ENCODE peak calls at places on chromosomes 2 and 18, in seven cellular contexts. F is sigmoid colon, U is glutamatergic neuron, M is fibroblast of pulmonary artery, D is foreskin fibroblast, V is mammary epithelial cell, B is GM20000. C is an unnamed sample.

GRCh38 chr2:235026649-235027557 is 75.1 kb downstream of the SH3BP4 start:
- DNase-seq in F (peak), U (no peak), M (peak), D (peak), V (peak), B (no peak), C (no peak)

GRCh38 chr2:25453199-25453903 is 111.6 kb upstream of the DNMT3A start:
- DNase-seq in F (no peak), U (no peak), M (no peak), D (peak), V (no peak), B (peak), C (no peak)

GRCh38 chr2:132607407-132607806 is 62.6 kb downstream of the LYPD1 start:
- DNase-seq in F (no peak), U (no peak), M (no peak), D (no peak), V (no peak), B (no peak), C (no peak)

GRCh38 chr2:149903626-149904025 is 316.1 kb upstream of the MMADHC start:
- DNase-seq in F (no peak), U (no peak), M (peak), D (no peak), V (no peak), B (no peak), C (no peak)

GRCh38 chr2:45836316-45836715 is 184.8 kb downstream of the PRKCE start:
- DNase-seq in F (no peak), U (no peak), M (no peak), D (no peak), V (no peak), B (peak), C (no peak)

GRCh38 chr2:216539791-216540241 is 41.2 kb downstream of the RPL37A start:
- DNase-seq in F (no peak), U (no peak), M (no peak), D (peak), V (peak), B (peak), C (no peak)

GRCh38 chr2:40113272-40113671 is 334.2 kb upstream of the THUMPD2 start:
- DNase-seq in F (no peak), U (no peak), M (no peak), D (peak), V (no peak), B (no peak), C (no peak)

GRCh38 chr2:25566094-25566493 is 107.3 kb downstream of the DTNB start:
- DNase-seq in F (no peak), U (no peak), M (no peak), D (no peak), V (no peak), B (no peak), C (no peak)

GRCh38 chr2:147760984-147761383 is 83.8 kb upstream of the ACVR2A start:
- DNase-seq in F (no peak), U (no peak), M (no peak), D (no peak), V (no peak), B (no peak), C (no peak)

GRCh38 chr18:66792466-66792865 is 188.6 kb upstream of the CDH19 start:
- DNase-seq in F (no peak), U (no peak), M (peak), D (no peak), V (peak), B (no peak), C (no peak)

GRCh38 chr2:235054497-235054896 is 102.7 kb downstream of the SH3BP4 start:
- DNase-seq in F (no peak), U (no peak), M (peak), D (no peak), V (no peak), B (no peak), C (no peak)

GRCh38 chr2:201656102-201656501 is 12.8 kb upstream of the TMEM237 start:
- DNase-seq in F (no peak), U (no peak), M (no peak), D (no peak), V (no peak), B (no peak), C (no peak)

GRCh38 chr2:63665806-63666205 is 77.0 kb downstream of the MDH1 start:
- DNase-seq in F (no peak), U (no peak), M (peak), D (peak), V (peak), B (no peak), C (no peak)

GRCh38 chr18:3713166-3713565 is 263.2 kb downstream of the TGIF1 start:
- DNase-seq in F (no peak), U (no peak), M (peak), D (no peak), V (no peak), B (no peak), C (no peak)

GRCh38 chr2:239519081-239519920 is 118.5 kb upstream of the HDAC4 start:
- DNase-seq in F (no peak), U (no peak), M (no peak), D (no peak), V (no peak), B (no peak), C (no peak)

GRCh38 chr18:5058768-5059539 is 138.1 kb downstream of the AKAIN1 start:
- DNase-seq in F (no peak), U (no peak), M (no peak), D (no peak), V (no peak), B (peak), C (no peak)

GRCh38 chr2:161971532-161971931 is 102.5 kb downstream of the DPP4 start:
- DNase-seq in F (no peak), U (no peak), M (no peak), D (no peak), V (no peak), B (no peak), C (no peak)

GRCh38 chr2:9488583-9489547 is 14.5 kb downstream of the IAH1 start:
- DNase-seq in F (no peak), U (no peak), M (no peak), D (peak), V (no peak), B (no peak), C (no peak)

GRCh38 chr2:8915941-8916340 is 78.5 kb upstream of the KIDINS220 start:
- DNase-seq in F (no peak), U (no peak), M (no peak), D (no peak), V (no peak), B (no peak), C (no peak)

GRCh38 chr2:38747819-38748218 is 3.3 kb downstream of the SRSF7 start:
- DNase-seq in F (no peak), U (no peak), M (no peak), D (no peak), V (no peak), B (no peak), C (no peak)

GRCh38 chr2:66489433-66489832 is 54.5 kb downstream of the MEIS1 start:
- DNase-seq in F (no peak), U (no peak), M (no peak), D (peak), V (no peak), B (no peak), C (no peak)

DNA sequence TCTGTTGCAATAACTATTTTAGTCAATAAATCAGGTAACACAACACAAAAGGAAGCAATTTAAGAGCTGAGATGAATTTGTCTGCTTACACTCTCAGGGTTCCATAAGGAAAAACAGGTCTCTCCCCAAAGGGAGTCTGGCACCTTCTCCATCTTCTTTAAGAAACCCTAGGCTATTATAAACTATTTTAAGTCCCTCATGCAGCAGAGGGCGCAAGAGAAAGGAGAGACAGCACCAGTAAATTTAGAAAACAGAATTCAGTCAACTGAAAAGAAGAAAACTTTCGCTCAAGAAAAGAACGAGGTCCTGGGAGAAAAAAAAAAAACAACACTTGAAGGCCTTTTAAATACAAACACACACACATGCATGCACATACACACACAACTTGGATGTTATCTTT is 19.1 kb downstream of the SULT1C4 start:
- DNase-seq in F (no peak), U (no peak), M (peak), D (peak), V (peak), B (no peak), C (no peak)
- TF ChIP-seq CTCF in F (no peak), U (no peak), M (peak), D (peak), V (peak), B (no peak), C (no peak)

GRCh38 chr2:70061317-70061716 is 26.0 kb upstream of the PCBP1 start:
- DNase-seq in F (no peak), U (no peak), M (no peak), D (no peak), V (no peak), B (no peak), C (no peak)

GRCh38 chr2:70068119-70068518 is 19.2 kb upstream of the PCBP1 start:
- DNase-seq in F (peak), U (no peak), M (no peak), D (no peak), V (no peak), B (no peak), C (no peak)

GRCh38 chr2:70062270-70062669 is 25.0 kb upstream of the PCBP1 start:
- DNase-seq in F (peak), U (no peak), M (no peak), D (no peak), V (no peak), B (no peak), C (no peak)
- TF ChIP-seq CTCF in F (no peak), U (no peak), M (no peak), D (no peak), V (no peak), B (no peak), C (no peak)

DNA sequence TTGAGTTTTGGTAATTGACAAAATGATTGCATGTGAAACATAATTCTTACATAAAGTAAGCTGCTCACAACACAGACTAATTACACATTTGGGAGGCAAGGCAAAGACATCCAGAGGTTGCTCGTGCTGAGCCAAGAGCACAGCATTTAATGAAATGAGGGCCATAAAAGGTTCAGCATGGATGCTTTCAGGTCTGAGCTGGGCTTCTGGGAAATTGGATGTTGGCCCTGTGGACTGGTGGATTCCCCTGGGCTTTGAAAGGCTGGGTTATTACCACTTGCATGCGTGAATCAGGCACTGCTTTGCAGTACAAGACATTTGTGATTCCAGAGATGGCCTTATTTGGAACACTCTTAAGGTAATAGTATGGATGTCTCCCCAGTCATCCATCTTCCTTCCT is 533.5 kb upstream of the NRP2 start:
- DNase-seq in F (no peak), U (no peak), M (no peak), D (no peak), V (no peak), B (no peak), C (no peak)
- TF ChIP-seq CTCF in F (no peak), U (no peak), M (no peak), D (no peak), V (no peak), B (no peak), C (no peak)

GRCh38 chr18:57764087-57764486 is 39.0 kb downstream of the ATP8B1 start:
- DNase-seq in F (no peak), U (no peak), M (no peak), D (no peak), V (no peak), B (no peak), C (no peak)
- TF ChIP-seq CTCF in F (no peak), U (no peak), M (no peak), D (no peak), V (no peak), B (no peak), C (no peak)

GRCh38 chr2:73746015-73746876 is 9.1 kb upstream of the TPRKB start:
- DNase-seq in F (no peak), U (no peak), M (no peak), D (no peak), V (no peak), B (no peak), C (peak)
- TF ChIP-seq CTCF in F (no peak), U (no peak), M (no peak), D (no peak), V (no peak), B (no peak), C (no peak)

GRCh38 chr2:170394988-170395387 is 217.0 kb downstream of the MYO3B start:
- DNase-seq in F (no peak), U (no peak), M (no peak), D (peak), V (no peak), B (no peak), C (no peak)
- TF ChIP-seq CTCF in F (no peak), U (no peak), M (no peak), D (no peak), V (no peak), B (no peak), C (no peak)

DNA sequence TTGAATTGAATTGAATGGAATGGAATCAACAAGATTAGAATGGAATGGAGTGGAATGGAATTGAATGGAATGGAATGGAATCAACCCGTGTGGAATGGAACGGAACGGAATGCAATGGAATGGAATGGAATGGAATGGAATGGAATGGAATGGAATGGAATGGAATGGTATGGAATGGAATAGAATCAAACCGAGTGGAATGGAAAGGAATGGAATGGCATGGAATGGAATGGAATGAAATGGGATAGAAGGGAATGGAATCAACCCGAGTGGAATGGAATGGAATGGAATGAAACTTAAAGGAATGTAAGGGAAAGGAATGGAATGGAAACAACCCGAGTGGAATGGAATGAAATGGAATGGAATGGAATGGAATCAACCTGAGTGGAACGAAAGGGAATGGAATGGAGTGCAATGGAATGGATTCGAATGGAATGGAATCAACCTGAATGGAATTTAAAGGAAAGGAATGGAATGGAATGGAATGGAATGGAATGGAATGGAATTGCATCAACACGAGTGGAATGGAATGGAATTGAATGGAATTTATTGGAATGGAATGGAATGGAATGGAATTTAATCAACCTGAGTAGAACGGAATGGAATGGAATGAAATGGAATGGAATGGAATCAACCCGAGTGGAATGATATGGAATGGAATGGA is 1146.6 kb downstream of the RPIA start:
- DNase-seq in F (no peak), U (no peak), M (peak), D (peak), V (peak), B (no peak), C (no peak)
- TF ChIP-seq CTCF in F (no peak), U (no peak), M (no peak), D (no peak), V (no peak), B (no peak), C (no peak)